ENCODE peak calls at places on chromosomes 7 and 10, in seven cellular contexts. R is HCT116, Y is fibroblast of lung, O is H9, M is mesendoderm, S is IMR-90, I is GM23248. U is an unnamed sample.

GRCh38 chr7:51234609-51235308 is 81.8 kb downstream of the COBL start:
- DNase-seq in M (no peak), R (no peak), Y (no peak), S (no peak), O (no peak), I (no peak), U (no peak)

GRCh38 chr7:70681847-70682350 is 450.0 kb upstream of the GALNT17 start:
- DNase-seq in I (no peak), M (no peak), Y (no peak), S (no peak), R (no peak), O (no peak), U (no peak)

GRCh38 chr7:70695804-70696104 is 436.2 kb upstream of the GALNT17 start:
- DNase-seq in Y (peak; percentile 36), M (peak; percentile 52), I (peak; percentile 53), S (no peak), O (no peak), R (no peak), U (peak; percentile 79)

GRCh38 chr7:117194445-117194844 is 128.4 kb downstream of the WNT2 start:
- DNase-seq in S (no peak), I (no peak), O (no peak), M (no peak), Y (no peak), R (no peak), U (no peak)

GRCh38 chr7:20783716-20784310 is 2.9 kb downstream of the SP8 start:
- DNase-seq in I (peak; percentile 45), R (no peak), O (peak; percentile 73), Y (no peak), S (no peak), M (peak; percentile 80), U (no peak)

GRCh38 chr7:125568799-125569198 is 639.2 kb upstream of the POT1 start:
- DNase-seq in O (no peak), I (no peak), Y (no peak), M (no peak), R (no peak), S (no peak), U (no peak)

GRCh38 chr10:119313645-119314044 is 106.3 kb downstream of the GRK5 start:
- DNase-seq in S (no peak), Y (no peak), I (no peak), O (no peak), R (no peak), M (no peak), U (no peak)

GRCh38 chr7:116705419-116705818 is 33.4 kb downstream of the MET start:
- DNase-seq in M (no peak), I (no peak), Y (no peak), S (no peak), O (no peak), R (no peak), U (no peak)

GRCh38 chr7:21185866-21186265 is 242.0 kb upstream of the SP4 start:
- DNase-seq in M (no peak), Y (no peak), S (no peak), R (no peak), I (no peak), O (no peak), U (no peak)

GRCh38 chr10:74585231-74586087 is 240.9 kb upstream of the KAT6B start:
- DNase-seq in O (no peak), R (no peak), M (peak; percentile 10), I (peak; percentile 29), Y (peak; percentile 22), S (peak; percentile 0), U (peak; percentile 70)
- H3K9ac ChIP-seq in O (no peak overlapping the region), R (no peak overlapping the region), M (no peak overlapping the region), I (peak overlapping the region; percentile 30), Y (no peak overlapping the region), S (no peak overlapping the region), U (peak overlapping the region; percentile 63)

GRCh38 chr10:125397608-125398007 is 237.2 kb upstream of the CTBP2 start:
- DNase-seq in O (no peak), M (no peak), R (no peak), I (no peak), Y (no peak), S (no peak), U (peak; percentile 15)
- H3K9ac ChIP-seq in O (no peak overlapping the region), M (no peak overlapping the region), R (no peak overlapping the region), I (no peak overlapping the region), Y (no peak overlapping the region), S (no peak overlapping the region), U (no peak overlapping the region)

DNA sequence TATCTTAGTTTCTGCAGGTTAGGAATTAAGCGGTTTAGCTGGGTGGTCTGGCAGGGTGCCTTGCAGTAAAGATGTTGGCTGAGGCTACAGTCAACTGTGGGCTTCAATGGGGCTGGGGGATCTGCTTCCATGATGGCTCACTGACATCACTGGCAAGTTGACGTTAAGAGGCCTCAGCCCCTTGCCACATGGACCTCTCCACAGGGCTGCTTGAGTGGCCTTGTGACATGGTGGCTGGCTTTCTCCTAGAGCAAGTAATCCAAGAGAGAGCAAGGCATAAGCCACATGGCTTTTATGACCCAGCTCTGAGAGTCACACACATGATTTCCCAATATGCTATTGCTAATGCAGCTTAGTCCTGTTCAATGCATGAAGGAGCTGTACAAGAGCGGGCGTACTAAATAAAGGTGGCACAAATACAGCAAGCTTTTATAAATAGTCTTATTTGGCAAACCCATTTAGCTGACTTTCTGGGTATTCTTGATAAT is 109.1 kb downstream of the SEPTIN7 start:
- DNase-seq in S (no peak), Y (no peak), I (peak; percentile 16), M (no peak), O (no peak), R (no peak), U (no peak)
- H3K9ac ChIP-seq in S (no peak overlapping the region), Y (no peak overlapping the region), I (no peak overlapping the region), M (no peak overlapping the region), O (no peak overlapping the region), R (no peak overlapping the region), U (no peak overlapping the region)

GRCh38 chr7:149759111-149759510 is 14.3 kb downstream of the ZNF467 start:
- DNase-seq in M (no peak), S (no peak), Y (no peak), I (no peak), O (no peak), R (no peak), U (no peak)
- H3K9ac ChIP-seq in M (no peak overlapping the region), S (no peak overlapping the region), Y (no peak overlapping the region), I (no peak overlapping the region), O (no peak overlapping the region), R (no peak overlapping the region), U (no peak overlapping the region)

DNA sequence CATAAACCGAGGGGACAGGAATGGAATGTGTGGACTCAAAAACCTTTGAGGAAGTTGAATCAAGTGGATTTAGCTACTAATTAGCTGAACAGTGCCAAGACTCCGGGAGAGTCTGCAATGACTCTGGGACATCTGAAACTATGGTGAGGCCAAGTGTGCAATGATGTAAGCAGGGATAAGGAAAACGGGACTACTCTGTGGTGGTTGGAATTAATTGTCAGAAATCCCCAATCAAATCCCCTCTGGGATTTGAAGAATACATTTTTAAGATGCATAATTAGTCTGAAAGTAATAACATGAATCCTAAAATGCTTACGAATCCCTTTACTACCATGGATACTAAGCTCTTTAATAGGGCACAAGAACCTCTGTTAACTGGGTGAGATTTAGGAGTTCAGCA is 602.8 kb downstream of the NRG3 start:
- DNase-seq in Y (no peak), M (no peak), I (no peak), O (no peak), S (no peak), R (no peak), U (no peak)
- H3K9ac ChIP-seq in Y (no peak overlapping the region), M (no peak overlapping the region), I (no peak overlapping the region), O (no peak overlapping the region), S (no peak overlapping the region), R (no peak overlapping the region), U (no peak overlapping the region)

GRCh38 chr10:42690449-42691360 is 52.3 kb upstream of the ZNF33B start:
- DNase-seq in R (peak; percentile 19), I (no peak), M (peak; percentile 0), Y (no peak), S (no peak), O (peak; percentile 80), U (peak; percentile 67)

DNA sequence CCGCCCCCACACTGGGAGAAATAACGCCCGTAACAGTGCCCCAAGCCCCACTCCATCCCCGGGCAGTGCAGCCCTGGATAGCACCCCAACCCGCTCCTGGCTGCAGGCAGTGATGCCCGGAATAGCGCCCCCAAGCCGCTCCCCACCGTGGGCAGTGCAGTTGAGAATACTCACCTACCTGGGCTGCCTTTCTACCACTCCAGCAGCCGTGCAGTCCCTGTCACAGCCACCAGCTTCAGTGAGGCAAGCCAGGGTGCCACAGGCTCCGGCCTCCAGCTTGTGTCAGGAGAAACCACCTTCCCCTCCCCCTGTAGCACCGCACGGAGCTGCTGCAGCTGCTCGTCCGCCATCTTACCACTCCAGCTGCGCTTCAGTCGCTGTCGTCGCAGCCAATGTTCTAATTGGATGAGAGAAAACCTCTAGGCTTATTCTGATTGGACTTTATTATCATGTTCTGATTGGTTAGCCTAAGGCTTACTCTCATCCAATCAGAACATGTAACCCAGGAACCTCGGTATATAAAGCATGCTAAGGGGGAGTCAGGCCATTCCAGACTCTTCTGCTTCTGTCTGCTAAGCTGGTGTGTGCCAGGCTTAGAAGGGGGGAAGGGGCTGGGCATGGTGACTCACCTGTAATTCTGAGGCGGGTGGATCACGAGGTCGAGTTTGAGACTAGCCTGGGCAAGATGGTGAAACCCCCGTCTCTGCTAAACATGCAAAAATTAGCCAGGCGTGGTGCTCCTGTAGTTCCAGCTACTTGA is 53.2 kb upstream of the ZNF33B start:
- DNase-seq in Y (no peak), I (no peak), R (no peak), O (peak; percentile 27), S (no peak), M (no peak), U (no peak)
- H3K9ac ChIP-seq in Y (no peak overlapping the region), I (no peak overlapping the region), R (no peak overlapping the region), O (no peak overlapping the region), S (no peak overlapping the region), M (no peak overlapping the region), U (no peak overlapping the region)

GRCh38 chr10:17959870-17960269 is 8.2 kb downstream of the SLC39A12 start:
- DNase-seq in R (no peak), I (no peak), Y (no peak), S (no peak), O (no peak), M (no peak), U (no peak)
- H3K9ac ChIP-seq in R (no peak overlapping the region), I (no peak overlapping the region), Y (no peak overlapping the region), S (no peak overlapping the region), O (no peak overlapping the region), M (no peak overlapping the region), U (no peak overlapping the region)

U was measured in Karpas-422.